ENCODE peak calls at places on chromosome 1, in five cellular contexts. X is stimulated activated CD8-positive, alpha-beta memory T cell treated with anti-CD3 and anti-CD28 coated beads, Interleukin-15, amount 100 ng/mL, for 4 hours; U is caudate nucleus; S is AG04450; J is progenitor cell of endocrine pancreas. H is an unnamed sample.

GRCh38 chr1:30798389-30798951 is 40.9 kb upstream of the LAPTM5 start:
- DNase-seq in X (no peak), U (no peak), S (no peak), J (no peak), H (no peak)

GRCh38 chr1:22383526-22384291 is 67.9 kb upstream of the ZBTB40 start:
- DNase-seq in X (no peak), U (no peak), S (no peak), J (no peak), H (no peak)

GRCh38 chr1:225554216-225554812 is 98.6 kb downstream of the ENAH start:
- DNase-seq in X (no peak), U (no peak), S (no peak), J (no peak), H (no peak)

GRCh38 chr1:101338714-101339430 is 102.1 kb downstream of the S1PR1 start:
- DNase-seq in X (peak; percentile 19), U (no peak), S (no peak), J (no peak), H (no peak)

GRCh38 chr1:231776006-231776707 is 149.6 kb downstream of the DISC1 start:
- DNase-seq in X (no peak), U (no peak), S (no peak), J (no peak), H (peak; percentile 54)

GRCh38 chr1:101364370-101365120 is 127.7 kb downstream of the S1PR1 start:
- DNase-seq in X (no peak), U (no peak), S (no peak), J (no peak), H (no peak)

GRCh38 chr1:91819038-91819788 is 66.7 kb downstream of the TGFBR3 start:
- DNase-seq in X (no peak), U (no peak), S (no peak), J (no peak), H (no peak)

GRCh38 chr1:66246371-66247262 is 287.3 kb upstream of the SGIP1 start:
- DNase-seq in X (no peak), U (no peak), S (no peak), J (no peak), H (no peak)

GRCh38 chr1:150997126-150997872 is 9.4 kb downstream of the MINDY1 start:
- DNase-seq in X (no peak), U (no peak), S (no peak), J (no peak), H (no peak)